ENCODE peak calls at places on chromosomes 12 and 14, in four cellular contexts. One of them, this sample, is unnamed.

GRCh38 chr14:73295198-73295796 is 58.0 kb downstream of the PAPLN start:
- DNase-seq in stimulated activated CD4-positive, alpha-beta T cell treated with anti-CD3 and anti-CD28 coated beads, Interleukin-2, amount 100 ng/mL, for 24 hours: no peak
- DNase-seq in stimulated activated effector memory CD8-positive, alpha-beta T cell treated with anti-CD3 and anti-CD28 coated beads, Interleukin-12 subunit alpha, Interleukin-12 subunit beta, amount 100 ng/mL, for 72 hours: no peak
- DNase-seq in stomach: no peak
- DNase-seq in this sample: no peak

GRCh38 chr14:74949211-74949610 is 6.2 kb downstream of the PGF start:
- DNase-seq in stimulated activated CD4-positive, alpha-beta T cell treated with anti-CD3 and anti-CD28 coated beads, Interleukin-2, amount 100 ng/mL, for 24 hours: no peak
- DNase-seq in stimulated activated effector memory CD8-positive, alpha-beta T cell treated with anti-CD3 and anti-CD28 coated beads, Interleukin-12 subunit alpha, Interleukin-12 subunit beta, amount 100 ng/mL, for 72 hours: no peak
- DNase-seq in stomach: no peak
- DNase-seq in this sample: no peak

GRCh38 chr14:60655114-60655897 is 6.0 kb upstream of the SIX1 start:
- DNase-seq in stimulated activated CD4-positive, alpha-beta T cell treated with anti-CD3 and anti-CD28 coated beads, Interleukin-2, amount 100 ng/mL, for 24 hours: no peak
- DNase-seq in stimulated activated effector memory CD8-positive, alpha-beta T cell treated with anti-CD3 and anti-CD28 coated beads, Interleukin-12 subunit alpha, Interleukin-12 subunit beta, amount 100 ng/mL, for 72 hours: no peak
- DNase-seq in stomach: no peak
- DNase-seq in this sample: no peak

GRCh38 chr12:29698756-29699155 is 85.0 kb downstream of the TMTC1 start:
- DNase-seq in stimulated activated CD4-positive, alpha-beta T cell treated with anti-CD3 and anti-CD28 coated beads, Interleukin-2, amount 100 ng/mL, for 24 hours: no peak
- DNase-seq in stimulated activated effector memory CD8-positive, alpha-beta T cell treated with anti-CD3 and anti-CD28 coated beads, Interleukin-12 subunit alpha, Interleukin-12 subunit beta, amount 100 ng/mL, for 72 hours: no peak
- DNase-seq in stomach: no peak
- DNase-seq in this sample: no peak

GRCh38 chr12:88579572-88579940 is 715 bp downstream of the KITLG start:
- DNase-seq in stimulated activated CD4-positive, alpha-beta T cell treated with anti-CD3 and anti-CD28 coated beads, Interleukin-2, amount 100 ng/mL, for 24 hours: no peak
- DNase-seq in stimulated activated effector memory CD8-positive, alpha-beta T cell treated with anti-CD3 and anti-CD28 coated beads, Interleukin-12 subunit alpha, Interleukin-12 subunit beta, amount 100 ng/mL, for 72 hours: no peak
- DNase-seq in stomach: peak; percentile 68
- DNase-seq in this sample: no peak

GRCh38 chr12:123705935-123706334 is 6.2 kb upstream of the ATP6V0A2 start:
- DNase-seq in stimulated activated CD4-positive, alpha-beta T cell treated with anti-CD3 and anti-CD28 coated beads, Interleukin-2, amount 100 ng/mL, for 24 hours: no peak
- DNase-seq in stimulated activated effector memory CD8-positive, alpha-beta T cell treated with anti-CD3 and anti-CD28 coated beads, Interleukin-12 subunit alpha, Interleukin-12 subunit beta, amount 100 ng/mL, for 72 hours: no peak
- DNase-seq in stomach: no peak
- DNase-seq in this sample: no peak

GRCh38 chr12:5335059-5335458 is 96.8 kb upstream of the NTF3 start:
- DNase-seq in stimulated activated CD4-positive, alpha-beta T cell treated with anti-CD3 and anti-CD28 coated beads, Interleukin-2, amount 100 ng/mL, for 24 hours: no peak
- DNase-seq in stimulated activated effector memory CD8-positive, alpha-beta T cell treated with anti-CD3 and anti-CD28 coated beads, Interleukin-12 subunit alpha, Interleukin-12 subunit beta, amount 100 ng/mL, for 72 hours: no peak
- DNase-seq in stomach: no peak
- DNase-seq in this sample: no peak

GRCh38 chr12:91813701-91814100 is 331.9 kb downstream of the BTG1 start:
- DNase-seq in stimulated activated CD4-positive, alpha-beta T cell treated with anti-CD3 and anti-CD28 coated beads, Interleukin-2, amount 100 ng/mL, for 24 hours: no peak
- DNase-seq in stimulated activated effector memory CD8-positive, alpha-beta T cell treated with anti-CD3 and anti-CD28 coated beads, Interleukin-12 subunit alpha, Interleukin-12 subunit beta, amount 100 ng/mL, for 72 hours: no peak
- DNase-seq in stomach: no peak
- DNase-seq in this sample: no peak

GRCh38 chr14:51652168-51653095 is 722 bp downstream of the FRMD6 start:
- DNase-seq in stimulated activated CD4-positive, alpha-beta T cell treated with anti-CD3 and anti-CD28 coated beads, Interleukin-2, amount 100 ng/mL, for 24 hours: no peak
- DNase-seq in stimulated activated effector memory CD8-positive, alpha-beta T cell treated with anti-CD3 and anti-CD28 coated beads, Interleukin-12 subunit alpha, Interleukin-12 subunit beta, amount 100 ng/mL, for 72 hours: peak; percentile 89
- DNase-seq in stomach: peak; percentile 38
- DNase-seq in this sample: no peak

GRCh38 chr12:24991209-24992049 is 42.5 kb upstream of the BCAT1 start:
- DNase-seq in stimulated activated CD4-positive, alpha-beta T cell treated with anti-CD3 and anti-CD28 coated beads, Interleukin-2, amount 100 ng/mL, for 24 hours: no peak
- DNase-seq in stimulated activated effector memory CD8-positive, alpha-beta T cell treated with anti-CD3 and anti-CD28 coated beads, Interleukin-12 subunit alpha, Interleukin-12 subunit beta, amount 100 ng/mL, for 72 hours: no peak
- DNase-seq in stomach: no peak
- DNase-seq in this sample: no peak

GRCh38 chr14:74568380-74568649 is 43.7 kb downstream of the LTBP2 start:
- DNase-seq in stimulated activated CD4-positive, alpha-beta T cell treated with anti-CD3 and anti-CD28 coated beads, Interleukin-2, amount 100 ng/mL, for 24 hours: no peak
- DNase-seq in stimulated activated effector memory CD8-positive, alpha-beta T cell treated with anti-CD3 and anti-CD28 coated beads, Interleukin-12 subunit alpha, Interleukin-12 subunit beta, amount 100 ng/mL, for 72 hours: no peak
- DNase-seq in stomach: no peak
- DNase-seq in this sample: no peak

GRCh38 chr12:68414988-68415387 is 82.8 kb upstream of the MDM1 start:
- DNase-seq in stimulated activated CD4-positive, alpha-beta T cell treated with anti-CD3 and anti-CD28 coated beads, Interleukin-2, amount 100 ng/mL, for 24 hours: no peak
- DNase-seq in stimulated activated effector memory CD8-positive, alpha-beta T cell treated with anti-CD3 and anti-CD28 coated beads, Interleukin-12 subunit alpha, Interleukin-12 subunit beta, amount 100 ng/mL, for 72 hours: no peak
- DNase-seq in stomach: no peak
- DNase-seq in this sample: no peak

GRCh38 chr12:69985656-69986055 is 160.6 kb downstream of the MYRFL start:
- DNase-seq in stimulated activated CD4-positive, alpha-beta T cell treated with anti-CD3 and anti-CD28 coated beads, Interleukin-2, amount 100 ng/mL, for 24 hours: peak; percentile 30
- DNase-seq in stimulated activated effector memory CD8-positive, alpha-beta T cell treated with anti-CD3 and anti-CD28 coated beads, Interleukin-12 subunit alpha, Interleukin-12 subunit beta, amount 100 ng/mL, for 72 hours: no peak
- DNase-seq in stomach: no peak
- DNase-seq in this sample: peak; percentile 1

GRCh38 chr12:91144053-91144452 is 32.8 kb upstream of the LUM start:
- DNase-seq in stimulated activated CD4-positive, alpha-beta T cell treated with anti-CD3 and anti-CD28 coated beads, Interleukin-2, amount 100 ng/mL, for 24 hours: no peak
- DNase-seq in stimulated activated effector memory CD8-positive, alpha-beta T cell treated with anti-CD3 and anti-CD28 coated beads, Interleukin-12 subunit alpha, Interleukin-12 subunit beta, amount 100 ng/mL, for 72 hours: no peak
- DNase-seq in stomach: no peak
- DNase-seq in this sample: no peak

GRCh38 chr12:6347367-6348338 is 5.8 kb upstream of the TNFRSF1A start:
- DNase-seq in stimulated activated CD4-positive, alpha-beta T cell treated with anti-CD3 and anti-CD28 coated beads, Interleukin-2, amount 100 ng/mL, for 24 hours: no peak
- DNase-seq in stimulated activated effector memory CD8-positive, alpha-beta T cell treated with anti-CD3 and anti-CD28 coated beads, Interleukin-12 subunit alpha, Interleukin-12 subunit beta, amount 100 ng/mL, for 72 hours: no peak
- DNase-seq in stomach: peak; percentile 83
- DNase-seq in this sample: no peak

GRCh38 chr12:3732901-3733300 is 20.0 kb downstream of the CRACR2A start:
- DNase-seq in stimulated activated CD4-positive, alpha-beta T cell treated with anti-CD3 and anti-CD28 coated beads, Interleukin-2, amount 100 ng/mL, for 24 hours: no peak
- DNase-seq in stimulated activated effector memory CD8-positive, alpha-beta T cell treated with anti-CD3 and anti-CD28 coated beads, Interleukin-12 subunit alpha, Interleukin-12 subunit beta, amount 100 ng/mL, for 72 hours: no peak
- DNase-seq in stomach: peak; percentile 72
- DNase-seq in this sample: no peak

GRCh38 chr12:128698573-128698972 is 125.2 kb downstream of the SLC15A4 start:
- DNase-seq in stimulated activated CD4-positive, alpha-beta T cell treated with anti-CD3 and anti-CD28 coated beads, Interleukin-2, amount 100 ng/mL, for 24 hours: no peak
- DNase-seq in stimulated activated effector memory CD8-positive, alpha-beta T cell treated with anti-CD3 and anti-CD28 coated beads, Interleukin-12 subunit alpha, Interleukin-12 subunit beta, amount 100 ng/mL, for 72 hours: no peak
- DNase-seq in stomach: no peak
- DNase-seq in this sample: no peak

GRCh38 chr12:33115716-33116115 is 219.1 kb upstream of the PKP2 start:
- DNase-seq in stimulated activated CD4-positive, alpha-beta T cell treated with anti-CD3 and anti-CD28 coated beads, Interleukin-2, amount 100 ng/mL, for 24 hours: no peak
- DNase-seq in stimulated activated effector memory CD8-positive, alpha-beta T cell treated with anti-CD3 and anti-CD28 coated beads, Interleukin-12 subunit alpha, Interleukin-12 subunit beta, amount 100 ng/mL, for 72 hours: no peak
- DNase-seq in stomach: no peak
- DNase-seq in this sample: no peak

GRCh38 chr14:100815478-100816285 is 10.2 kb upstream of the MEG3 start:
- DNase-seq in stimulated activated CD4-positive, alpha-beta T cell treated with anti-CD3 and anti-CD28 coated beads, Interleukin-2, amount 100 ng/mL, for 24 hours: no peak
- DNase-seq in stimulated activated effector memory CD8-positive, alpha-beta T cell treated with anti-CD3 and anti-CD28 coated beads, Interleukin-12 subunit alpha, Interleukin-12 subunit beta, amount 100 ng/mL, for 72 hours: no peak
- DNase-seq in stomach: no peak
- DNase-seq in this sample: no peak